ENCODE peak calls at places on chromosomes 3 and 15, in eight cellular contexts. A, O, S, U, L, K, T and V are unnamed samples.

GRCh38 chr3:53672987-53673386 is 173.2 kb downstream of the CHDH start:
- DNase-seq in A (no peak), O (no peak), S (no peak), U (no peak), L (no peak), K (no peak), T (no peak), V (no peak)

GRCh38 chr3:37293646-37294045 is 119.3 kb upstream of the LRRFIP2 start:
- DNase-seq in A (no peak), O (no peak), S (no peak), U (no peak), L (no peak), K (no peak), T (no peak), V (no peak)

GRCh38 chr15:66328721-66329220 is 27.7 kb downstream of the TIPIN start:
- DNase-seq in A (no peak), O (no peak), S (no peak), U (no peak), L (no peak), K (no peak), T (no peak), V (no peak)

GRCh38 chr3:58585005-58585786 is 8.0 kb upstream of the FAM107A start:
- DNase-seq in A (peak), O (peak), S (peak), U (peak), L (no peak), K (peak), T (no peak), V (no peak)

GRCh38 chr15:74422723-74423442 is 10.9 kb downstream of the SEMA7A start:
- DNase-seq in A (no peak), O (no peak), S (no peak), U (no peak), L (no peak), K (peak), T (peak), V (no peak)

GRCh38 chr3:14329116-14329830 is 73.1 kb upstream of the SLC6A6 start:
- DNase-seq in A (no peak), O (no peak), S (peak), U (no peak), L (no peak), K (no peak), T (peak), V (no peak)

GRCh38 chr15:35182841-35183479 is 97.9 kb upstream of the NANOGP8 start:
- DNase-seq in A (no peak), O (no peak), S (no peak), U (no peak), L (peak), K (no peak), T (no peak), V (peak)

GRCh38 chr3:12193485-12194165 is 34.9 kb upstream of the TIMP4 start:
- DNase-seq in A (peak), O (peak), S (peak), U (no peak), L (peak), K (peak), T (no peak), V (no peak)

GRCh38 chr3:129937717-129938116 is 36.8 kb upstream of the TRH start:
- DNase-seq in A (no peak), O (no peak), S (no peak), U (no peak), L (no peak), K (peak), T (no peak), V (no peak)

GRCh38 chr15:71595846-71596553 is 214.4 kb upstream of the NR2E3 start:
- DNase-seq in A (no peak), O (no peak), S (no peak), U (no peak), L (no peak), K (no peak), T (no peak), V (no peak)

GRCh38 chr3:27509376-27509775 is 25.2 kb upstream of the SLC4A7 start:
- DNase-seq in A (no peak), O (no peak), S (no peak), U (no peak), L (no peak), K (no peak), T (no peak), V (no peak)

GRCh38 chr3:69462022-69462825 is 76.3 kb upstream of the FRMD4B start:
- DNase-seq in A (no peak), O (no peak), S (no peak), U (no peak), L (no peak), K (no peak), T (no peak), V (no peak)

GRCh38 chr3:94482686-94483085 is 419.8 kb downstream of the NSUN3 start:
- DNase-seq in A (no peak), O (no peak), S (no peak), U (no peak), L (no peak), K (no peak), T (no peak), V (no peak)

GRCh38 chr3:136802481-136802996 is 16.4 kb upstream of the SLC35G2 start:
- DNase-seq in A (peak), O (no peak), S (peak), U (no peak), L (no peak), K (no peak), T (no peak), V (no peak)

GRCh38 chr3:31885235-31885634 is 95.8 kb downstream of the OSBPL10 start:
- DNase-seq in A (no peak), O (no peak), S (no peak), U (no peak), L (no peak), K (no peak), T (no peak), V (no peak)

GRCh38 chr3:66722675-66723074 is 221.9 kb upstream of the LRIG1 start:
- DNase-seq in A (no peak), O (no peak), S (peak), U (no peak), L (no peak), K (no peak), T (no peak), V (no peak)

GRCh38 chr3:89000886-89001285 is 106.5 kb upstream of the EPHA3 start:
- DNase-seq in A (no peak), O (no peak), S (no peak), U (no peak), L (no peak), K (no peak), T (no peak), V (no peak)

GRCh38 chr3:48558446-48559134 is 2.0 kb upstream of the PFKFB4 start:
- DNase-seq in A (no peak), O (no peak), S (no peak), U (peak), L (no peak), K (no peak), T (no peak), V (no peak)

GRCh38 chr15:60619131-60619530 is 140.2 kb upstream of the ICE2 start:
- DNase-seq in A (no peak), O (no peak), S (no peak), U (no peak), L (no peak), K (no peak), T (no peak), V (no peak)

GRCh38 chr15:60616628-60617027 is 137.7 kb upstream of the ICE2 start:
- DNase-seq in A (no peak), O (no peak), S (no peak), U (no peak), L (no peak), K (no peak), T (no peak), V (no peak)

GRCh38 chr15:60616147-60616546 is 137.2 kb upstream of the ICE2 start:
- DNase-seq in A (no peak), O (no peak), S (no peak), U (no peak), L (no peak), K (no peak), T (no peak), V (no peak)

GRCh38 chr15:60618206-60618605 is 139.3 kb upstream of the ICE2 start:
- DNase-seq in A (no peak), O (no peak), S (no peak), U (no peak), L (no peak), K (no peak), T (no peak), V (no peak)

GRCh38 chr15:60620707-60621106 is 141.8 kb upstream of the ICE2 start:
- DNase-seq in A (no peak), O (no peak), S (no peak), U (no peak), L (no peak), K (no peak), T (no peak), V (no peak)
- TF ChIP-seq POLR2AphosphoS5 in A (no peak), O (no peak), S (no peak), U (no peak), L (no peak), K (no peak), T (no peak), V (no peak)

DNA sequence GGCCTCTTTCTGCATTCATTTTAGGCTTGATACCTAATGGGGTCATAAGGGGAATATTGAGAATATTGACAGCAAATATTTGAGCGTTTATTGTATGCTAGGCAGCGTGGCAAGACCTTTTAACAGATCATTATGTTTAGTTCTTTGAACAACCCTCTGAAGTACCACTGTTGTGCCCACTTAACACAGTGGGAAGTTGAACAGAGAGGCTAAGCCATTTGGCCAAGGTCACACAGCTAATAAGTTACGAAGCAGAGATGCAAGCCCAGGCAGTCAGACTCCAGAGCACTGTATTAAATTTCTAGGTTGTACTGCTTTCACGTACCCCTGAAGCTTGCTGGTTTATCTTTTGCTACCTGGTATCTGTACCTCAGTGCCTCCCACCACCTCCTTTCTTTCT is 1.1 kb downstream of the RAB7A start:
- DNase-seq in A (no peak), O (no peak), S (no peak), U (no peak), L (no peak), K (no peak), T (no peak), V (no peak)
- H3K9ac ChIP-seq in A (peak), O (peak), S (peak), U (peak), L (peak), K (peak), T (peak), V (peak)

GRCh38 chr3:62604301-62604700 is 231.0 kb upstream of the FEZF2 start:
- DNase-seq in A (no peak), O (no peak), S (peak), U (no peak), L (no peak), K (no peak), T (no peak), V (no peak)
- H3K27ac ChIP-seq in A (no peak), O (no peak), S (peak), U (peak), L (no peak), K (no peak), T (no peak), V (no peak)

GRCh38 chr15:80070840-80071239 is 11.4 kb downstream of the ZFAND6 start:
- DNase-seq in A (no peak), O (peak), S (no peak), U (no peak), L (no peak), K (peak), T (no peak), V (no peak)

GRCh38 chr15:80073197-80073596 is 13.7 kb downstream of the ZFAND6 start:
- DNase-seq in A (no peak), O (no peak), S (no peak), U (no peak), L (no peak), K (no peak), T (no peak), V (no peak)

GRCh38 chr15:80071652-80072051 is 12.2 kb downstream of the ZFAND6 start:
- DNase-seq in A (no peak), O (no peak), S (no peak), U (no peak), L (no peak), K (no peak), T (no peak), V (no peak)

GRCh38 chr15:80068578-80068977 is 9.1 kb downstream of the ZFAND6 start:
- DNase-seq in A (no peak), O (no peak), S (no peak), U (no peak), L (no peak), K (no peak), T (no peak), V (no peak)

GRCh38 chr15:80072285-80072684 is 12.8 kb downstream of the ZFAND6 start:
- DNase-seq in A (peak), O (peak), S (peak), U (peak), L (peak), K (peak), T (no peak), V (peak)
- TF ChIP-seq POLR2AphosphoS5 in A (peak), O (no peak), S (no peak), U (peak), L (no peak), K (peak), T (no peak), V (peak)

DNA sequence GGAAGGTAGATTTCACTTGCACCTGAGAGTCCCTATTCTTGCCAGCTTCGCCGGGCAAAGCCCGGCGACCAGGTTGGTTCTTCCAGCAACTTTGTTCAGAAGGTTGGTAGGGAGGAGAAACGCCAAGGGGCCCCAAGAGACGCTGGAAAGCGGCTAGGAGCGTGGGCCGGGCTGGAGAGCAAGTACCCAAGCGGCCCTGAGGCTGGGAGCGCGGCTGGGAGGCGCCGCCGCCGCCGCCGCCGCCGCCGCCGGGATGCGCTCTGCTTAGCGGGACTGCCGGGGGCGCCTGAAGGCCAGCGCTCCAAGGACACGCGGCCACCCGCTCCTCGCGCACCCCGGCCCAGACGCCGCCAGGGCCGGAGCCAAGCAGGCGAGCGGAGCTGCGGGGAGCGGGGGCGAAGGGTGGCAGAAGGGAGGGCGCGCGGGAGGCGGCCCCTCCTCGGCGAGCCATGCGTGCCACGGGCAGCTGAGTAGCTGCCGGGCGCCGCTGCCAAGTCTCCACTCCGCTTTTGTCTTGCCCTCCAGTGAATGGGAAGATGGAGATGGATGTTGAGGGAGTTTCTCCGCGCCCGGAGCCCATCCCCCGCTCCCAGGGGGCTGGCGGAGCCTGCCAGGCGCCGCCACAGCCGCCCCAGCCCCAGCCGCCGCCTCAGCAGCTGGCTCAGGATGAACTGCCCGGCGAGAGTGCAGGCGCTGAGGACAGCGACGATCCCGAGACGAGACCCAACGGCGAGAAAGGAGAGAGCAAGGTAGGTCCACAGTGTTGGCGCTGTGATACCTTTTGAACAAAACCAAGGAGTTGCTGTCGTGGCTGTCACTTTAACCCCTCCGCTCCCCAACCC is 227.3 kb upstream of the AZI2 start:
- DNase-seq in A (no peak), O (no peak), S (no peak), U (peak), L (no peak), K (no peak), T (no peak), V (no peak)
- H3K9ac ChIP-seq in A (no peak), O (no peak), S (no peak), U (no peak), L (no peak), K (no peak), T (no peak), V (peak)